ENCODE peak calls at places on chromosome 18, in four cellular contexts. One of them, this sample, is unnamed.

GRCh38 chr18:60358516-60358915 is 14.1 kb downstream of the MC4R start:
- DNase-seq in psoas muscle: no peak
- DNase-seq in BE2C: no peak
- DNase-seq in heart left ventricle: no peak
- DNase-seq in this sample: no peak

GRCh38 chr18:23864620-23865019 is 149.9 kb upstream of the TTC39C start:
- DNase-seq in psoas muscle: no peak
- DNase-seq in BE2C: no peak
- DNase-seq in heart left ventricle: no peak
- DNase-seq in this sample: no peak

GRCh38 chr18:75100832-75101630 is 107.9 kb downstream of the PTGR3 start:
- DNase-seq in psoas muscle: no peak
- DNase-seq in BE2C: no peak
- DNase-seq in heart left ventricle: no peak
- DNase-seq in this sample: no peak

GRCh38 chr18:46756559-46757201 is at the start of gene ST8SIA5:
- DNase-seq in psoas muscle: peak; percentile 66
- DNase-seq in BE2C: no peak
- DNase-seq in heart left ventricle: peak; percentile 62
- DNase-seq in this sample: no peak

GRCh38 chr18:47729356-47729755 is 201.1 kb downstream of the SMAD2 start:
- DNase-seq in psoas muscle: no peak
- DNase-seq in BE2C: no peak
- DNase-seq in heart left ventricle: no peak
- DNase-seq in this sample: no peak

GRCh38 chr18:33821503-33821902 is 243.5 kb downstream of the ASXL3 start:
- DNase-seq in psoas muscle: no peak
- DNase-seq in BE2C: no peak
- DNase-seq in heart left ventricle: no peak
- DNase-seq in this sample: no peak

GRCh38 chr18:26089247-26090129 is 925 bp downstream of the SS18 start:
- DNase-seq in psoas muscle: no peak
- DNase-seq in BE2C: peak; percentile 5
- DNase-seq in heart left ventricle: no peak
- DNase-seq in this sample: no peak

GRCh38 chr18:47754311-47755101 is 176.0 kb downstream of the SMAD2 start:
- DNase-seq in psoas muscle: no peak
- DNase-seq in BE2C: peak; percentile 45
- DNase-seq in heart left ventricle: no peak
- DNase-seq in this sample: no peak

GRCh38 chr18:65380986-65381385 is 369.8 kb upstream of the CDH7 start:
- DNase-seq in psoas muscle: no peak
- DNase-seq in BE2C: no peak
- DNase-seq in heart left ventricle: no peak
- DNase-seq in this sample: no peak

GRCh38 chr18:26574958-26575864 is 26.9 kb upstream of the KCTD1 start:
- DNase-seq in psoas muscle: peak; percentile 61
- DNase-seq in BE2C: peak; percentile 43
- DNase-seq in heart left ventricle: peak; percentile 58
- DNase-seq in this sample: peak; percentile 55

GRCh38 chr18:23257686-23258565 is 122.6 kb downstream of the CABLES1 start:
- DNase-seq in psoas muscle: no peak
- DNase-seq in BE2C: no peak
- DNase-seq in heart left ventricle: no peak
- DNase-seq in this sample: no peak

GRCh38 chr18:48627216-48627615 is 88.4 kb downstream of the CTIF start:
- DNase-seq in psoas muscle: no peak
- DNase-seq in BE2C: no peak
- DNase-seq in heart left ventricle: no peak
- DNase-seq in this sample: no peak

GRCh38 chr18:10417679-10418078 is 36.8 kb upstream of the APCDD1 start:
- DNase-seq in psoas muscle: no peak
- DNase-seq in BE2C: no peak
- DNase-seq in heart left ventricle: no peak
- DNase-seq in this sample: peak; percentile 18

GRCh38 chr18:72542993-72543361 is 1.2 kb downstream of the CBLN2 start:
- DNase-seq in psoas muscle: no peak
- DNase-seq in BE2C: peak; percentile 9
- DNase-seq in heart left ventricle: no peak
- DNase-seq in this sample: no peak

GRCh38 chr18:778194-779007 is 33.6 kb downstream of the YES1 start:
- DNase-seq in psoas muscle: no peak
- DNase-seq in BE2C: no peak
- DNase-seq in heart left ventricle: no peak
- DNase-seq in this sample: no peak

GRCh38 chr18:22439447-22439846 is 21.7 kb upstream of the CTAGE1 start:
- DNase-seq in psoas muscle: no peak
- DNase-seq in BE2C: no peak
- DNase-seq in heart left ventricle: no peak
- DNase-seq in this sample: no peak

GRCh38 chr18:25503567-25504081 is 151.7 kb upstream of the ZNF521 start:
- DNase-seq in psoas muscle: peak; percentile 68
- DNase-seq in BE2C: no peak
- DNase-seq in heart left ventricle: peak; percentile 64
- DNase-seq in this sample: peak; percentile 31

GRCh38 chr18:8701546-8702118 is 3.7 kb upstream of the MTCL1 start:
- DNase-seq in psoas muscle: no peak
- DNase-seq in BE2C: no peak
- DNase-seq in heart left ventricle: no peak
- DNase-seq in this sample: no peak

GRCh38 chr18:49487711-49488310 is 777 bp upstream of the C18orf32 start:
- DNase-seq in psoas muscle: no peak
- DNase-seq in BE2C: no peak
- DNase-seq in heart left ventricle: no peak
- DNase-seq in this sample: no peak

GRCh38 chr18:63979409-63979908 is 9.6 kb downstream of the SERPINB8 start:
- DNase-seq in psoas muscle: no peak
- DNase-seq in BE2C: peak; percentile 17
- DNase-seq in heart left ventricle: no peak
- DNase-seq in this sample: peak; percentile 67

GRCh38 chr18:22639026-22639463 is 221.3 kb upstream of the CTAGE1 start:
- DNase-seq in psoas muscle: no peak
- DNase-seq in BE2C: no peak
- DNase-seq in heart left ventricle: no peak
- DNase-seq in this sample: no peak

GRCh38 chr18:74281639-74282358 is 10.0 kb downstream of the CYB5A start:
- DNase-seq in psoas muscle: no peak
- DNase-seq in BE2C: no peak
- DNase-seq in heart left ventricle: no peak
- DNase-seq in this sample: peak; percentile 29

GRCh38 chr18:4720498-4720897 is 265.4 kb upstream of the DLGAP1 start:
- DNase-seq in psoas muscle: no peak
- DNase-seq in BE2C: no peak
- DNase-seq in heart left ventricle: no peak
- DNase-seq in this sample: no peak

GRCh38 chr18:59864446-59864764 is 35.4 kb upstream of the PMAIP1 start:
- DNase-seq in psoas muscle: no peak
- DNase-seq in BE2C: no peak
- DNase-seq in heart left ventricle: no peak
- DNase-seq in this sample: no peak

GRCh38 chr18:12946549-12947354 is 1.1 kb upstream of the SEH1L start:
- DNase-seq in psoas muscle: no peak
- DNase-seq in BE2C: peak; percentile 48
- DNase-seq in heart left ventricle: peak; percentile 75
- DNase-seq in this sample: no peak

GRCh38 chr18:60585670-60586069 is 213.1 kb upstream of the MC4R start:
- DNase-seq in psoas muscle: no peak
- DNase-seq in BE2C: no peak
- DNase-seq in heart left ventricle: no peak
- DNase-seq in this sample: no peak

GRCh38 chr18:49359732-49360444 is 100.6 kb downstream of the DYM start:
- DNase-seq in psoas muscle: no peak
- DNase-seq in BE2C: no peak
- DNase-seq in heart left ventricle: no peak
- DNase-seq in this sample: no peak

GRCh38 chr18:48693625-48694262 is 154.9 kb downstream of the CTIF start:
- DNase-seq in psoas muscle: peak; percentile 22
- DNase-seq in BE2C: no peak
- DNase-seq in heart left ventricle: no peak
- DNase-seq in this sample: no peak

GRCh38 chr18:9792565-9793226 is 84.6 kb downstream of the RAB31 start:
- DNase-seq in psoas muscle: no peak
- DNase-seq in BE2C: peak; percentile 28
- DNase-seq in heart left ventricle: no peak
- DNase-seq in this sample: no peak

GRCh38 chr18:28961669-28962228 is 784.8 kb upstream of the CDH2 start:
- DNase-seq in psoas muscle: no peak
- DNase-seq in BE2C: peak; percentile 13
- DNase-seq in heart left ventricle: no peak
- DNase-seq in this sample: no peak

GRCh38 chr18:14768241-14768640 is 20.3 kb downstream of the ANKRD30B start:
- DNase-seq in psoas muscle: no peak
- DNase-seq in BE2C: no peak
- DNase-seq in heart left ventricle: no peak
- DNase-seq in this sample: no peak

GRCh38 chr18:13300029-13300428 is 81.5 kb downstream of the LDLRAD4 start:
- DNase-seq in psoas muscle: no peak
- DNase-seq in BE2C: peak; percentile 64
- DNase-seq in heart left ventricle: peak; percentile 50
- DNase-seq in this sample: no peak

GRCh38 chr18:33817096-33817495 is 239.1 kb downstream of the ASXL3 start:
- DNase-seq in psoas muscle: no peak
- DNase-seq in BE2C: no peak
- DNase-seq in heart left ventricle: no peak
- DNase-seq in this sample: no peak

GRCh38 chr18:51029694-51030536 is at the start of gene SMAD4:
- DNase-seq in psoas muscle: peak; percentile 99
- DNase-seq in BE2C: peak; percentile 91
- DNase-seq in heart left ventricle: peak; percentile 96
- DNase-seq in this sample: peak; percentile 97

GRCh38 chr18:77207540-77207939 is 42.1 kb upstream of the GALR1 start:
- DNase-seq in psoas muscle: peak; percentile 82
- DNase-seq in BE2C: no peak
- DNase-seq in heart left ventricle: peak; percentile 71
- DNase-seq in this sample: peak; percentile 54
- H3K4me3 ChIP-seq in psoas muscle: no peak overlapping the region
- H3K4me3 ChIP-seq in BE2C: no peak overlapping the region
- H3K4me3 ChIP-seq in heart left ventricle: no peak overlapping the region
- H3K4me3 ChIP-seq in this sample: no peak overlapping the region

GRCh38 chr18:58391113-58391892 is 237.6 kb downstream of the ALPK2 start:
- DNase-seq in psoas muscle: no peak
- DNase-seq in BE2C: no peak
- DNase-seq in heart left ventricle: no peak
- DNase-seq in this sample: no peak

GRCh38 chr18:58394046-58394445 is 234.8 kb downstream of the ALPK2 start:
- DNase-seq in psoas muscle: no peak
- DNase-seq in BE2C: no peak
- DNase-seq in heart left ventricle: no peak
- DNase-seq in this sample: no peak

GRCh38 chr18:58391932-58392331 is 237.0 kb downstream of the ALPK2 start:
- DNase-seq in psoas muscle: no peak
- DNase-seq in BE2C: no peak
- DNase-seq in heart left ventricle: no peak
- DNase-seq in this sample: no peak

GRCh38 chr18:58393295-58393694 is 235.6 kb downstream of the ALPK2 start:
- DNase-seq in psoas muscle: no peak
- DNase-seq in BE2C: no peak
- DNase-seq in heart left ventricle: no peak
- DNase-seq in this sample: no peak

DNA sequence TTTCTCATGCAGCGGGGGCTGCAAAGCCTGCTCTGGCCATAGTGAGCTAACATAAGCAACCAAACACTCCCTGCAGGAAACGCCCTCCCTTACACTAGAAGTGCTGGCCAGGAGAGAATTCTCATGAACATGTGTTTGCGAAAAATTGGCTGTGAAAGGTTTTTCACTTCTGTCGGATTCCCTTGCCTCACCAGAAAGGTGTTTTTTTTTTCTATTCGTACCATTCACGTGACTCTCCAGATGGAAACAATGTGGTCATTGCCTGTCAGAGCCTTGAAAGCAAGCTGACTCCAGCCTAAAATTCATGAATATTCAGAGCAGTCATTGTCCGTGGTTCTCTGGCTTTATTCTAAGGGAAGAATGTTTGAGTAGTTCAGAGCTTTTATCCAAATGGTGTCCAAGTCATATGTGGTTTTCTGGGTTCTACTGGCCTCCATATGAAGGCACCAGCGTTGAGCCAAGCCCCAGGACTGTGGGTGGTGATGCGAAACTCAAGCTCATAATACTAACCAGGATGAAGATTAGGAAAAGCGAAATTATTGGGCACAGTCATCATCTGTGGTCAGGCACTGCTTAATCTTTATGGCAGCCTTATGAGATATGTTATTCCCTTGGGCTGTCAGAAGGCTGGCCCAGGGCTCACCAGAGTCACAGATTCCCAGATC is 236.4 kb downstream of the ALPK2 start:
- DNase-seq in psoas muscle: no peak
- DNase-seq in BE2C: no peak
- DNase-seq in heart left ventricle: no peak
- DNase-seq in this sample: no peak
- H3K4me1 ChIP-seq in psoas muscle: peaks cover 27% of the 10 kb centered on the region
- H3K4me1 ChIP-seq in BE2C: no peaks in the 10 kb centered on the region
- H3K4me1 ChIP-seq in heart left ventricle: peaks cover 25% of the 10 kb centered on the region
- H3K4me1 ChIP-seq in this sample: no peaks in the 10 kb centered on the region

DNA sequence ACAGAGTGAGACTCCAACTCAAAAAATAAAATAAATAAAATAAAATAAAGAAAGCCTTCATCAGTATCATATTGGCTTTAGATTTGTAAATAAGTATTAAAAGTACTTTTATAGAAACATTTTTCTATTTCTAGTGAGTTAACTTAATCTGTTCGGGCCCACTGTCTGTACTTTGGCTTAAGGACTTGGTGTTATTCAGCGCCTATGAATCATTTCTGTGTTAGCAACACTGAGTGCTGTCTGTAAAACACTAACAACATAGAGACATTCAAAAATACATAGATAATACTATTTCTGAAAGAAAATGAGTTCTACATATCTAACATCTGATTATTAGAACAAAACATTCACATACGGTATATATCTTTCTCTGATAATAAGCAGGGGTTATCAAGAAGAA is 221.5 kb upstream of the CDH19 start:
- DNase-seq in psoas muscle: no peak
- DNase-seq in BE2C: no peak
- DNase-seq in heart left ventricle: no peak
- DNase-seq in this sample: no peak
- H3K9me3 ChIP-seq in psoas muscle: peaks cover 5% of the 10 kb centered on the region
- H3K9me3 ChIP-seq in BE2C: no peaks in the 10 kb centered on the region
- H3K9me3 ChIP-seq in heart left ventricle: no peaks in the 10 kb centered on the region
- H3K9me3 ChIP-seq in this sample: no peaks in the 10 kb centered on the region

DNA sequence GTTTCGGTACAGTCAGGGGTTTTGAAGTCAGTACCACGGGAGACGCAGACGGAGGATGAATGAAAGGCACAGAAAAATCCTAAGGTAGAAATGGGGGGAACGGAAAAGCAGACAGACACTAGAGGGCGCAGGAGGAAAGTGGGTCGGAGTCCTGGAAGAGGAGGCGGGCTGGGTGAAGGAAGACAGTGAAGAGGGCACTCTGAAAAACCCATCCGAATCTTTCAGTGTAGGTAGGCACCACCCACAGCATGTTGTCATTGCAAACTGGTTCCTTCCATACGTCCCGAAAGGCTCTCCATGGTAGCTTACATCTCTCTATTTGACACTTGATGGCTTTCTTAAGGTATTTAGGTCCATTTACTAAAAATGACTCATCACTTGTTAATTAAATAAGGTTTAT is 18.5 kb upstream of the ZNF236 start:
- DNase-seq in psoas muscle: no peak
- DNase-seq in BE2C: peak; percentile 69
- DNase-seq in heart left ventricle: peak; percentile 47
- DNase-seq in this sample: peak; percentile 68
- H3K4me3 ChIP-seq in psoas muscle: no peak overlapping the region
- H3K4me3 ChIP-seq in BE2C: peak overlapping the region; percentile 38
- H3K4me3 ChIP-seq in heart left ventricle: no peak overlapping the region
- H3K4me3 ChIP-seq in this sample: no peak overlapping the region

This sample was measured in lung.